ENCODE peak calls at places on chromosomes 16 and 17, in ten cellular contexts. One of them, this sample, is unnamed.
A peak's percentile ranks its signal among the peaks of the same experiment; 100 is the strongest.

GRCh38 chr17:75753514-75754377 is 11.2 kb downstream of the GALK1 start:
- DNase-seq in pulmonary artery endothelial cell: no peak
- DNase-seq in T-helper 2 cell: peak; percentile 51
- DNase-seq in uterus: peak; percentile 68
- DNase-seq in endothelial cell: peak; percentile 73
- DNase-seq in heart left ventricle: peak; percentile 69
- DNase-seq in activated CD4-positive, CD25-positive, alpha-beta regulatory T cell: peak; percentile 43
- DNase-seq in CD4-positive, alpha-beta T cell: peak; percentile 61
- DNase-seq in sigmoid colon: peak; percentile 89
- DNase-seq in left lobe of liver: peak; percentile 76
- DNase-seq in this sample: peak; percentile 82

GRCh38 chr17:12230411-12230810 is 209.7 kb downstream of the MAP2K4 start:
- DNase-seq in pulmonary artery endothelial cell: no peak
- DNase-seq in T-helper 2 cell: no peak
- DNase-seq in uterus: no peak
- DNase-seq in endothelial cell: no peak
- DNase-seq in heart left ventricle: no peak
- DNase-seq in activated CD4-positive, CD25-positive, alpha-beta regulatory T cell: no peak
- DNase-seq in CD4-positive, alpha-beta T cell: no peak
- DNase-seq in sigmoid colon: no peak
- DNase-seq in left lobe of liver: no peak
- DNase-seq in this sample: no peak

GRCh38 chr17:48816774-48817590 is at the start of gene TTLL6:
- DNase-seq in pulmonary artery endothelial cell: peak; percentile 17
- DNase-seq in T-helper 2 cell: peak; percentile 62
- DNase-seq in uterus: peak; percentile 80
- DNase-seq in endothelial cell: peak; percentile 70
- DNase-seq in heart left ventricle: peak; percentile 86
- DNase-seq in activated CD4-positive, CD25-positive, alpha-beta regulatory T cell: peak; percentile 61
- DNase-seq in CD4-positive, alpha-beta T cell: peak; percentile 56
- DNase-seq in sigmoid colon: peak; percentile 88
- DNase-seq in left lobe of liver: peak; percentile 78
- DNase-seq in this sample: peak; percentile 90

GRCh38 chr17:17132746-17133145 is 73.4 kb downstream of the PLD6 start:
- DNase-seq in pulmonary artery endothelial cell: no peak
- DNase-seq in T-helper 2 cell: no peak
- DNase-seq in uterus: no peak
- DNase-seq in endothelial cell: no peak
- DNase-seq in heart left ventricle: no peak
- DNase-seq in activated CD4-positive, CD25-positive, alpha-beta regulatory T cell: no peak
- DNase-seq in CD4-positive, alpha-beta T cell: no peak
- DNase-seq in sigmoid colon: no peak
- DNase-seq in left lobe of liver: no peak
- DNase-seq in this sample: no peak

GRCh38 chr17:29624586-29624985 is 1.9 kb upstream of the CORO6 start:
- DNase-seq in pulmonary artery endothelial cell: no peak
- DNase-seq in T-helper 2 cell: no peak
- DNase-seq in uterus: no peak
- DNase-seq in endothelial cell: no peak
- DNase-seq in heart left ventricle: no peak
- DNase-seq in activated CD4-positive, CD25-positive, alpha-beta regulatory T cell: no peak
- DNase-seq in CD4-positive, alpha-beta T cell: no peak
- DNase-seq in sigmoid colon: peak; percentile 0
- DNase-seq in left lobe of liver: no peak
- DNase-seq in this sample: no peak

GRCh38 chr17:7842950-7843535 is 9.0 kb downstream of the KDM6B start:
- DNase-seq in pulmonary artery endothelial cell: peak; percentile 90
- DNase-seq in T-helper 2 cell: no peak
- DNase-seq in uterus: peak; percentile 78
- DNase-seq in endothelial cell: peak; percentile 58
- DNase-seq in heart left ventricle: peak; percentile 86
- DNase-seq in activated CD4-positive, CD25-positive, alpha-beta regulatory T cell: no peak
- DNase-seq in CD4-positive, alpha-beta T cell: no peak
- DNase-seq in sigmoid colon: peak; percentile 92
- DNase-seq in left lobe of liver: peak; percentile 72
- DNase-seq in this sample: no peak

GRCh38 chr16:51035110-51035498 is 116.0 kb downstream of the SALL1 start:
- DNase-seq in pulmonary artery endothelial cell: no peak
- DNase-seq in T-helper 2 cell: no peak
- DNase-seq in uterus: no peak
- DNase-seq in endothelial cell: no peak
- DNase-seq in heart left ventricle: peak; percentile 38
- DNase-seq in activated CD4-positive, CD25-positive, alpha-beta regulatory T cell: no peak
- DNase-seq in CD4-positive, alpha-beta T cell: no peak
- DNase-seq in sigmoid colon: no peak
- DNase-seq in left lobe of liver: no peak
- DNase-seq in this sample: no peak

GRCh38 chr17:77604301-77605031 is 354.0 kb upstream of the TNRC6C start:
- DNase-seq in pulmonary artery endothelial cell: no peak
- DNase-seq in T-helper 2 cell: no peak
- DNase-seq in uterus: no peak
- DNase-seq in endothelial cell: no peak
- DNase-seq in heart left ventricle: no peak
- DNase-seq in activated CD4-positive, CD25-positive, alpha-beta regulatory T cell: no peak
- DNase-seq in CD4-positive, alpha-beta T cell: no peak
- DNase-seq in sigmoid colon: peak; percentile 53
- DNase-seq in left lobe of liver: peak; percentile 29
- DNase-seq in this sample: no peak

GRCh38 chr16:8173111-8173644 is 417.1 kb downstream of the TMEM114 start:
- DNase-seq in pulmonary artery endothelial cell: peak; percentile 1
- DNase-seq in T-helper 2 cell: no peak
- DNase-seq in uterus: no peak
- DNase-seq in endothelial cell: peak; percentile 76
- DNase-seq in heart left ventricle: peak; percentile 53
- DNase-seq in activated CD4-positive, CD25-positive, alpha-beta regulatory T cell: no peak
- DNase-seq in CD4-positive, alpha-beta T cell: no peak
- DNase-seq in sigmoid colon: no peak
- DNase-seq in left lobe of liver: peak; percentile 75
- DNase-seq in this sample: peak; percentile 47

GRCh38 chr16:30958164-30959083 is 870 bp downstream of the SETD1A start:
- DNase-seq in pulmonary artery endothelial cell: no peak
- DNase-seq in T-helper 2 cell: no peak
- DNase-seq in uterus: peak; percentile 49
- DNase-seq in endothelial cell: peak; percentile 66
- DNase-seq in heart left ventricle: no peak
- DNase-seq in activated CD4-positive, CD25-positive, alpha-beta regulatory T cell: no peak
- DNase-seq in CD4-positive, alpha-beta T cell: no peak
- DNase-seq in sigmoid colon: no peak
- DNase-seq in left lobe of liver: no peak
- DNase-seq in this sample: peak; percentile 78

GRCh38 chr17:36089888-36090836 is at the start of gene CCL3:
- DNase-seq in pulmonary artery endothelial cell: no peak
- DNase-seq in T-helper 2 cell: no peak
- DNase-seq in uterus: no peak
- DNase-seq in endothelial cell: no peak
- DNase-seq in heart left ventricle: peak; percentile 30
- DNase-seq in activated CD4-positive, CD25-positive, alpha-beta regulatory T cell: no peak
- DNase-seq in CD4-positive, alpha-beta T cell: no peak
- DNase-seq in sigmoid colon: no peak
- DNase-seq in left lobe of liver: no peak
- DNase-seq in this sample: no peak

GRCh38 chr16:19138601-19139000 is 24.8 kb downstream of the ITPRIPL2 start:
- DNase-seq in pulmonary artery endothelial cell: no peak
- DNase-seq in T-helper 2 cell: no peak
- DNase-seq in uterus: peak; percentile 79
- DNase-seq in endothelial cell: peak; percentile 36
- DNase-seq in heart left ventricle: peak; percentile 80
- DNase-seq in activated CD4-positive, CD25-positive, alpha-beta regulatory T cell: no peak
- DNase-seq in CD4-positive, alpha-beta T cell: no peak
- DNase-seq in sigmoid colon: peak; percentile 94
- DNase-seq in left lobe of liver: peak; percentile 61
- DNase-seq in this sample: no peak

GRCh38 chr16:74766729-74767128 is 7.9 kb downstream of the FA2H start:
- DNase-seq in pulmonary artery endothelial cell: no peak
- DNase-seq in T-helper 2 cell: no peak
- DNase-seq in uterus: no peak
- DNase-seq in endothelial cell: no peak
- DNase-seq in heart left ventricle: no peak
- DNase-seq in activated CD4-positive, CD25-positive, alpha-beta regulatory T cell: no peak
- DNase-seq in CD4-positive, alpha-beta T cell: no peak
- DNase-seq in sigmoid colon: no peak
- DNase-seq in left lobe of liver: no peak
- DNase-seq in this sample: no peak

GRCh38 chr17:12229315-12229714 is 208.6 kb downstream of the MAP2K4 start:
- DNase-seq in pulmonary artery endothelial cell: no peak
- DNase-seq in T-helper 2 cell: no peak
- DNase-seq in uterus: no peak
- DNase-seq in endothelial cell: no peak
- DNase-seq in heart left ventricle: no peak
- DNase-seq in activated CD4-positive, CD25-positive, alpha-beta regulatory T cell: no peak
- DNase-seq in CD4-positive, alpha-beta T cell: no peak
- DNase-seq in sigmoid colon: no peak
- DNase-seq in left lobe of liver: no peak
- DNase-seq in this sample: no peak

GRCh38 chr16:72932050-72932449 is 115.9 kb downstream of the ZFHX3 start:
- DNase-seq in pulmonary artery endothelial cell: no peak
- DNase-seq in T-helper 2 cell: no peak
- DNase-seq in uterus: no peak
- DNase-seq in endothelial cell: no peak
- DNase-seq in heart left ventricle: no peak
- DNase-seq in activated CD4-positive, CD25-positive, alpha-beta regulatory T cell: no peak
- DNase-seq in CD4-positive, alpha-beta T cell: no peak
- DNase-seq in sigmoid colon: peak; percentile 26
- DNase-seq in left lobe of liver: no peak
- DNase-seq in this sample: no peak

GRCh38 chr16:50326835-50327465 is 41.8 kb downstream of the BRD7 start:
- DNase-seq in pulmonary artery endothelial cell: no peak
- DNase-seq in T-helper 2 cell: no peak
- DNase-seq in uterus: no peak
- DNase-seq in endothelial cell: no peak
- DNase-seq in heart left ventricle: no peak
- DNase-seq in activated CD4-positive, CD25-positive, alpha-beta regulatory T cell: no peak
- DNase-seq in CD4-positive, alpha-beta T cell: peak; percentile 62
- DNase-seq in sigmoid colon: no peak
- DNase-seq in left lobe of liver: no peak
- DNase-seq in this sample: no peak

GRCh38 chr17:73197141-73197540 is 4.3 kb downstream of the COG1 start:
- DNase-seq in pulmonary artery endothelial cell: no peak
- DNase-seq in T-helper 2 cell: no peak
- DNase-seq in uterus: no peak
- DNase-seq in endothelial cell: no peak
- DNase-seq in heart left ventricle: no peak
- DNase-seq in activated CD4-positive, CD25-positive, alpha-beta regulatory T cell: no peak
- DNase-seq in CD4-positive, alpha-beta T cell: no peak
- DNase-seq in sigmoid colon: no peak
- DNase-seq in left lobe of liver: no peak
- DNase-seq in this sample: no peak

GRCh38 chr16:57915267-57915666 is 55.7 kb downstream of the CNGB1 start:
- DNase-seq in pulmonary artery endothelial cell: no peak
- DNase-seq in T-helper 2 cell: no peak
- DNase-seq in uterus: no peak
- DNase-seq in endothelial cell: no peak
- DNase-seq in heart left ventricle: no peak
- DNase-seq in activated CD4-positive, CD25-positive, alpha-beta regulatory T cell: no peak
- DNase-seq in CD4-positive, alpha-beta T cell: no peak
- DNase-seq in sigmoid colon: no peak
- DNase-seq in left lobe of liver: no peak
- DNase-seq in this sample: no peak

GRCh38 chr16:24688359-24688758 is 41.1 kb upstream of the TNRC6A start:
- DNase-seq in pulmonary artery endothelial cell: no peak
- DNase-seq in T-helper 2 cell: no peak
- DNase-seq in uterus: no peak
- DNase-seq in endothelial cell: no peak
- DNase-seq in heart left ventricle: no peak
- DNase-seq in activated CD4-positive, CD25-positive, alpha-beta regulatory T cell: no peak
- DNase-seq in CD4-positive, alpha-beta T cell: no peak
- DNase-seq in sigmoid colon: no peak
- DNase-seq in left lobe of liver: no peak
- DNase-seq in this sample: no peak

GRCh38 chr17:56786989-56787482 is 46.7 kb downstream of the C17orf67 start:
- DNase-seq in pulmonary artery endothelial cell: peak; percentile 67
- DNase-seq in T-helper 2 cell: no peak
- DNase-seq in uterus: peak; percentile 18
- DNase-seq in endothelial cell: no peak
- DNase-seq in heart left ventricle: no peak
- DNase-seq in activated CD4-positive, CD25-positive, alpha-beta regulatory T cell: peak; percentile 30
- DNase-seq in CD4-positive, alpha-beta T cell: peak; percentile 6
- DNase-seq in sigmoid colon: no peak
- DNase-seq in left lobe of liver: no peak
- DNase-seq in this sample: no peak

GRCh38 chr17:41054025-41054424 is 1.0 kb downstream of the KRTAP2-2 start:
- DNase-seq in pulmonary artery endothelial cell: no peak
- DNase-seq in T-helper 2 cell: no peak
- DNase-seq in uterus: no peak
- DNase-seq in endothelial cell: no peak
- DNase-seq in heart left ventricle: no peak
- DNase-seq in activated CD4-positive, CD25-positive, alpha-beta regulatory T cell: no peak
- DNase-seq in CD4-positive, alpha-beta T cell: no peak
- DNase-seq in sigmoid colon: no peak
- DNase-seq in left lobe of liver: no peak
- DNase-seq in this sample: no peak

GRCh38 chr16:7361416-7362129 is 28.9 kb downstream of the RBFOX1 start:
- DNase-seq in pulmonary artery endothelial cell: no peak
- DNase-seq in T-helper 2 cell: no peak
- DNase-seq in uterus: no peak
- DNase-seq in endothelial cell: no peak
- DNase-seq in heart left ventricle: no peak
- DNase-seq in activated CD4-positive, CD25-positive, alpha-beta regulatory T cell: no peak
- DNase-seq in CD4-positive, alpha-beta T cell: no peak
- DNase-seq in sigmoid colon: no peak
- DNase-seq in left lobe of liver: no peak
- DNase-seq in this sample: no peak

GRCh38 chr16:80708823-80709222 is 95.6 kb downstream of the CDYL2 start:
- DNase-seq in pulmonary artery endothelial cell: no peak
- DNase-seq in T-helper 2 cell: no peak
- DNase-seq in uterus: no peak
- DNase-seq in endothelial cell: no peak
- DNase-seq in heart left ventricle: no peak
- DNase-seq in activated CD4-positive, CD25-positive, alpha-beta regulatory T cell: no peak
- DNase-seq in CD4-positive, alpha-beta T cell: no peak
- DNase-seq in sigmoid colon: no peak
- DNase-seq in left lobe of liver: no peak
- DNase-seq in this sample: no peak

GRCh38 chr17:16987830-16988601 is 16.1 kb upstream of the TNFRSF13B start:
- DNase-seq in pulmonary artery endothelial cell: no peak
- DNase-seq in T-helper 2 cell: no peak
- DNase-seq in uterus: peak; percentile 37
- DNase-seq in endothelial cell: no peak
- DNase-seq in heart left ventricle: peak; percentile 77
- DNase-seq in activated CD4-positive, CD25-positive, alpha-beta regulatory T cell: peak; percentile 35
- DNase-seq in CD4-positive, alpha-beta T cell: peak; percentile 39
- DNase-seq in sigmoid colon: peak; percentile 84
- DNase-seq in left lobe of liver: no peak
- DNase-seq in this sample: no peak

GRCh38 chr17:47995241-47995935 is 24.5 kb downstream of the CDK5RAP3 start:
- DNase-seq in pulmonary artery endothelial cell: no peak
- DNase-seq in T-helper 2 cell: no peak
- DNase-seq in uterus: no peak
- DNase-seq in endothelial cell: peak; percentile 29
- DNase-seq in heart left ventricle: no peak
- DNase-seq in activated CD4-positive, CD25-positive, alpha-beta regulatory T cell: no peak
- DNase-seq in CD4-positive, alpha-beta T cell: no peak
- DNase-seq in sigmoid colon: no peak
- DNase-seq in left lobe of liver: no peak
- DNase-seq in this sample: no peak

GRCh38 chr16:67528870-67529638 is 425 bp downstream of the RIPOR1 start:
- DNase-seq in pulmonary artery endothelial cell: no peak
- DNase-seq in T-helper 2 cell: no peak
- DNase-seq in uterus: peak; percentile 39
- DNase-seq in endothelial cell: no peak
- DNase-seq in heart left ventricle: peak; percentile 55
- DNase-seq in activated CD4-positive, CD25-positive, alpha-beta regulatory T cell: no peak
- DNase-seq in CD4-positive, alpha-beta T cell: no peak
- DNase-seq in sigmoid colon: no peak
- DNase-seq in left lobe of liver: no peak
- DNase-seq in this sample: peak; percentile 64

GRCh38 chr16:2468725-2469398 is 2.2 kb upstream of the NTN3 start:
- DNase-seq in pulmonary artery endothelial cell: no peak
- DNase-seq in T-helper 2 cell: no peak
- DNase-seq in uterus: no peak
- DNase-seq in endothelial cell: no peak
- DNase-seq in heart left ventricle: no peak
- DNase-seq in activated CD4-positive, CD25-positive, alpha-beta regulatory T cell: no peak
- DNase-seq in CD4-positive, alpha-beta T cell: no peak
- DNase-seq in sigmoid colon: no peak
- DNase-seq in left lobe of liver: peak; percentile 70
- DNase-seq in this sample: peak; percentile 52

This sample was measured in HuH-7.5.